ENCODE peak calls at places on chromosome 1, in six cellular contexts. One of them, this sample, is unnamed.

GRCh38 chr1:213136190-213136917 is 85.3 kb downstream of the RPS6KC1 start:
- DNase-seq in NCI-H1436: no peak
- DNase-seq in stimulated activated CD4-positive, alpha-beta T cell treated with anti-CD3 and anti-CD28 coated beads, Interleukin-4, amount 100 ng/mL, for 24 hours: no peak
- DNase-seq in T-cell: no peak
- DNase-seq in effector CD4-positive, alpha-beta T cell: no peak
- DNase-seq in activated gamma-delta T cell: no peak
- DNase-seq in this sample: no peak

GRCh38 chr1:203028784-203029553 is 2.7 kb downstream of the PPFIA4 start:
- DNase-seq in activated gamma-delta T cell: no peak
- DNase-seq in NCI-H1436: no peak
- DNase-seq in effector CD4-positive, alpha-beta T cell: no peak
- DNase-seq in stimulated activated CD4-positive, alpha-beta T cell treated with anti-CD3 and anti-CD28 coated beads, Interleukin-4, amount 100 ng/mL, for 24 hours: no peak
- DNase-seq in T-cell: no peak
- DNase-seq in this sample: no peak

GRCh38 chr1:247456914-247457638 is 828 bp downstream of the OR2B11 start:
- DNase-seq in activated gamma-delta T cell: no peak
- DNase-seq in stimulated activated CD4-positive, alpha-beta T cell treated with anti-CD3 and anti-CD28 coated beads, Interleukin-4, amount 100 ng/mL, for 24 hours: no peak
- DNase-seq in T-cell: no peak
- DNase-seq in effector CD4-positive, alpha-beta T cell: no peak
- DNase-seq in NCI-H1436: no peak
- DNase-seq in this sample: no peak

GRCh38 chr1:25744140-25744581 is 55.8 kb upstream of the SELENON start:
- DNase-seq in T-cell: no peak
- DNase-seq in NCI-H1436: no peak
- DNase-seq in activated gamma-delta T cell: no peak
- DNase-seq in effector CD4-positive, alpha-beta T cell: no peak
- DNase-seq in stimulated activated CD4-positive, alpha-beta T cell treated with anti-CD3 and anti-CD28 coated beads, Interleukin-4, amount 100 ng/mL, for 24 hours: no peak
- DNase-seq in this sample: peak; percentile 79

GRCh38 chr1:33186936-33187335 is 5.1 kb upstream of the TRIM62 start:
- DNase-seq in stimulated activated CD4-positive, alpha-beta T cell treated with anti-CD3 and anti-CD28 coated beads, Interleukin-4, amount 100 ng/mL, for 24 hours: no peak
- DNase-seq in effector CD4-positive, alpha-beta T cell: no peak
- DNase-seq in T-cell: no peak
- DNase-seq in NCI-H1436: no peak
- DNase-seq in activated gamma-delta T cell: no peak
- DNase-seq in this sample: no peak

GRCh38 chr1:230105754-230106625 is 39.0 kb downstream of the GALNT2 start:
- DNase-seq in activated gamma-delta T cell: no peak
- DNase-seq in effector CD4-positive, alpha-beta T cell: no peak
- DNase-seq in stimulated activated CD4-positive, alpha-beta T cell treated with anti-CD3 and anti-CD28 coated beads, Interleukin-4, amount 100 ng/mL, for 24 hours: no peak
- DNase-seq in T-cell: no peak
- DNase-seq in NCI-H1436: no peak
- DNase-seq in this sample: no peak

GRCh38 chr1:233520510-233521191 is 93.3 kb upstream of the KCNK1 start:
- DNase-seq in NCI-H1436: no peak
- DNase-seq in effector CD4-positive, alpha-beta T cell: no peak
- DNase-seq in T-cell: no peak
- DNase-seq in stimulated activated CD4-positive, alpha-beta T cell treated with anti-CD3 and anti-CD28 coated beads, Interleukin-4, amount 100 ng/mL, for 24 hours: no peak
- DNase-seq in activated gamma-delta T cell: no peak
- DNase-seq in this sample: no peak

GRCh38 chr1:168280577-168280976 is at the start of gene TBX19:
- DNase-seq in T-cell: no peak
- DNase-seq in effector CD4-positive, alpha-beta T cell: no peak
- DNase-seq in activated gamma-delta T cell: no peak
- DNase-seq in NCI-H1436: peak; percentile 47
- DNase-seq in stimulated activated CD4-positive, alpha-beta T cell treated with anti-CD3 and anti-CD28 coated beads, Interleukin-4, amount 100 ng/mL, for 24 hours: no peak
- DNase-seq in this sample: no peak